ENCODE peak calls at places on chromosomes 13 and 19, in four cellular contexts. V is thoracic aorta, R is pancreas, M is neuronal stem cell. L is an unnamed sample.
A peak's percentile ranks its signal among the peaks of the same experiment; 100 is the strongest.

GRCh38 chr19:5154129-5154798 is 185.4 kb downstream of the KDM4B start:
- DNase-seq in V (no peak), R (no peak), M (no peak), L (no peak)

GRCh38 chr13:65783383-65783782 is 1446.8 kb downstream of the PCDH9 start:
- DNase-seq in M (no peak), R (no peak), V (no peak), L (no peak)

GRCh38 chr13:20006206-20006605 is 47.7 kb downstream of the ZMYM2 start:
- DNase-seq in M (no peak), R (no peak), V (no peak), L (no peak)

GRCh38 chr13:57925250-57925649 is 293.7 kb downstream of the PCDH17 start:
- DNase-seq in M (no peak), R (no peak), V (no peak), L (no peak)

GRCh38 chr19:10868872-10869547 is 2.3 kb upstream of the CARM1 start:
- DNase-seq in V (no peak), R (peak; percentile 48), M (no peak), L (no peak)

GRCh38 chr19:40771101-40771539 is 4.2 kb upstream of the MIA start:
- DNase-seq in M (no peak), R (no peak), V (no peak), L (no peak)

GRCh38 chr13:101291216-101291615 is 125.1 kb downstream of the NALCN start:
- DNase-seq in V (no peak), R (no peak), M (no peak), L (no peak)

GRCh38 chr19:19170053-19170945 is at the start of gene MEF2B:
- DNase-seq in V (no peak), M (peak; percentile 74), R (peak; percentile 70), L (no peak)

GRCh38 chr13:86826232-86826631 is 844.9 kb upstream of the SLITRK5 start:
- DNase-seq in M (no peak), R (no peak), V (no peak), L (no peak)

GRCh38 chr13:21075303-21076264 is 14.2 kb upstream of the LATS2 start:
- DNase-seq in R (no peak), V (no peak), M (no peak), L (no peak)

GRCh38 chr13:23254506-23254905 is 73.7 kb downstream of the SGCG start:
- DNase-seq in M (no peak), R (no peak), V (no peak), L (no peak)

GRCh38 chr13:105773887-105774538 is 761.4 kb downstream of the EFNB2 start:
- DNase-seq in R (peak; percentile 14), M (no peak), V (no peak), L (peak; percentile 56)

GRCh38 chr13:46698910-46699460 is 98.0 kb downstream of the ESD start:
- DNase-seq in R (no peak), M (no peak), V (no peak), L (no peak)

GRCh38 chr19:5138606-5139594 is 170.0 kb downstream of the KDM4B start:
- DNase-seq in M (no peak), R (peak; percentile 25), V (no peak), L (no peak)

GRCh38 chr13:80274643-80275042 is 66.3 kb downstream of the SPRY2 start:
- DNase-seq in M (no peak), V (no peak), R (no peak), L (no peak)

GRCh38 chr13:41587490-41587889 is 130.1 kb downstream of the RGCC start:
- DNase-seq in R (no peak), V (no peak), M (no peak), L (no peak)

GRCh38 chr19:18833849-18834643 is 2.3 kb downstream of the UPF1 start:
- DNase-seq in V (no peak), R (no peak), M (no peak), L (no peak)

GRCh38 chr13:46403851-46404731 is 17.0 kb upstream of the RUBCNL start:
- DNase-seq in M (no peak), R (no peak), V (no peak), L (no peak)

GRCh38 chr19:55342044-55342531 is 2.4 kb downstream of the KMT5C start:
- DNase-seq in V (no peak), M (no peak), R (no peak), L (no peak)

GRCh38 chr13:34967851-34968562 is 25.9 kb downstream of the NBEA start:
- DNase-seq in M (no peak), R (no peak), V (no peak), L (no peak)

GRCh38 chr13:59603646-59604045 is 560.1 kb downstream of the DIAPH3 start:
- DNase-seq in M (no peak), R (no peak), V (no peak), L (no peak)

GRCh38 chr19:56189785-56190184 is 7.8 kb downstream of the ZSCAN5B start:
- DNase-seq in R (no peak), V (no peak), M (no peak), L (no peak)

GRCh38 chr19:19444694-19445155 is 39.2 kb downstream of the GATAD2A start:
- DNase-seq in V (no peak), R (no peak), M (no peak), L (no peak)

GRCh38 chr13:31209172-31209818 is 9.5 kb downstream of the B3GLCT start:
- DNase-seq in V (no peak), M (no peak), R (no peak), L (no peak)

GRCh38 chr19:1266818-1267440 is 2.2 kb upstream of the CIRBP start:
- DNase-seq in V (no peak), R (peak; percentile 65), M (no peak), L (no peak)

GRCh38 chr13:100666124-100666523 is 8.5 kb downstream of the TMTC4 start:
- DNase-seq in R (no peak), V (no peak), M (no peak), L (no peak)

GRCh38 chr13:46544208-46544607 is 8.8 kb upstream of the LRCH1 start:
- DNase-seq in V (no peak), M (no peak), R (no peak), L (no peak)

GRCh38 chr19:33202546-33203507 is 8.7 kb downstream of the LRP3 start:
- DNase-seq in V (no peak), M (no peak), R (no peak), L (no peak)

GRCh38 chr19:39386557-39386956 is 4.3 kb downstream of the PAF1 start:
- DNase-seq in V (no peak), R (no peak), M (no peak), L (no peak)

GRCh38 chr19:39384839-39385568 is 5.9 kb downstream of the PAF1 start:
- DNase-seq in V (no peak), M (no peak), R (no peak), L (no peak)

GRCh38 chr19:39382991-39383828 is 7.7 kb downstream of the PAF1 start:
- DNase-seq in V (no peak), R (no peak), M (no peak), L (no peak)

GRCh38 chr19:39388657-39389056 is 2.2 kb downstream of the PAF1 start:
- DNase-seq in V (no peak), R (no peak), M (no peak), L (no peak)

DNA sequence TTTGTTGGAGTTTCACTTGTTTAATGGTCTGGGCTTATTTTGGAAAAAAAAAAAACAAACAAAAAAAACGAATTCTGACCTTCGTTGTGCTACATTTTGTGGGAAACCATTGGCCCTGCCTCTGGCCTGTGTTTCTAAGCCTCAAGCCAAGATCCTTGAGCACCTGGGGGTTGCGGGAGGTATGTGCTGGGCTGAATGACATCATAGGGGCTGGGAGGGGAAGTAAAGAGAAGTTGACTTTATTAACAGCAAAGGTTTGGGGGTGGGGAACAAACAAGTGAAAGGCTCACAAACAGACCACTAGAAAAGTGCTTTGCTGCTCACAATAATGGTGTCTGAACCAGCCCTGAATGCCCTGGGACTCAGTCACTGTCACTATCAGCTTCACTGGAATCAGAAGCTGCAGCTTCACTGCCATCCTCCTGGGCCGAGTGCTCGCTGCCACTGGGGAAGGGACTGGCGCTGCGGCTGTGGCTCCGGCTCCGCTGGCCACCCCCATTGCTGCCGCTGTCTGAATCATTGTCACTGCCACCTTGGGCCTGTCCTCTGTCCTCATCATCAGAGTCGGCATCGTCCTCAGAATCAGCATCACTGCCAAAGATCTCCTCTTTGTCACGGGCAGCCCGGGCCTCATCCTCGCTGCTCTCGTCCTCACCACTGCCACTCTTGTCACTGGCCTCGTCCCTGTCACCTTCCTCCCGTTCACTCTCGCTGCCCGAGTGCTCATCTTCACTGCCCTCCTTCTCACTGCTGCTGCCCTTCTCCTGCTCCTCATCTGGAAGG is 5.1 kb downstream of the PAF1 start:
- DNase-seq in V (no peak), R (no peak), M (no peak), L (no peak)
- H3K27ac ChIP-seq in V (no peak overlapping the region), R (no peak overlapping the region), M (no peak overlapping the region), L (no peak overlapping the region)

GRCh38 chr13:93814658-93815057 is 588.1 kb downstream of the GPC6 start:
- DNase-seq in M (no peak), V (no peak), R (no peak), L (no peak)

GRCh38 chr13:93805736-93806135 is 579.1 kb downstream of the GPC6 start:
- DNase-seq in R (no peak), M (peak; percentile 12), V (no peak), L (no peak)

DNA sequence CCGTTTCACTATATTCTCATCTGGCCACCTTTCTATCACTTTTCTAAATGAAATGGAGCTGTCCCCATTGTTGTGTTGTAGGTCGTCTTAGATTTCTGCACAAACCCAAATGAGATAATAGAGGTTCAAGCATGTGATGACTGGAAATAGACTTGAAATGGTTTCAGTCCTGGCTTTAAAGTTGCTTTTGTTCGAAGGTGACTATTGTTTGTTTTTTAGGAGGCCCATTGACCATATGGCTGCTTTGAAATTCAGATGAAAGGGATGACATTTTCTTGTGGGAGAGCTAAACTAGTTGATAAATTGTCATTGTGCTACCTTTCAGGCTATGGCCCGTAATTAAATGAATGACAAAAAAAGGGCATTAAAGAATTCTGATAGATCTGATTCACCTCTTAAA is 583.7 kb downstream of the GPC6 start:
- DNase-seq in R (no peak), V (no peak), M (no peak), L (no peak)
- H3K4me3 ChIP-seq in R (no peak overlapping the region), V (no peak overlapping the region), M (no peak overlapping the region), L (no peak overlapping the region)

DNA sequence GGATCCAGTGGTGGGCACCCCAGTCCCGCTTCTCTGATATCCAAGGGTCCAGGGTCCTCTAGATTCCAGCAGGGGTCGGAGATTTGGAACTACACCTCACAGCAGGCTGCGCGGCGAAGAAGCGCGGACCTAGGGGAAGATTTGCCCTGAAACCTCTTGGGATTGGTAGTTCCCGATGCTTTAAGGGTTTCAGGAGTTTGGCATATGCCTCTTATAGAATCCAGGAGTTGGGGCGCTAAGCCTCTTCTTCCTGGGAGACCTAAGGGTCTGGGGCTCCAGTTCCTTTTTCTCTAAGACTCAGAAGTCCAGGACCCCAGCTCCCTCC is 349 bp downstream of the BCL2L12 start:
- DNase-seq in V (no peak), R (no peak), M (no peak), L (no peak)
- H3K27ac ChIP-seq in V (peak overlapping the region; percentile 93), R (peak overlapping the region; percentile 91), M (no peak overlapping the region), L (peak overlapping the region; percentile 83)

DNA sequence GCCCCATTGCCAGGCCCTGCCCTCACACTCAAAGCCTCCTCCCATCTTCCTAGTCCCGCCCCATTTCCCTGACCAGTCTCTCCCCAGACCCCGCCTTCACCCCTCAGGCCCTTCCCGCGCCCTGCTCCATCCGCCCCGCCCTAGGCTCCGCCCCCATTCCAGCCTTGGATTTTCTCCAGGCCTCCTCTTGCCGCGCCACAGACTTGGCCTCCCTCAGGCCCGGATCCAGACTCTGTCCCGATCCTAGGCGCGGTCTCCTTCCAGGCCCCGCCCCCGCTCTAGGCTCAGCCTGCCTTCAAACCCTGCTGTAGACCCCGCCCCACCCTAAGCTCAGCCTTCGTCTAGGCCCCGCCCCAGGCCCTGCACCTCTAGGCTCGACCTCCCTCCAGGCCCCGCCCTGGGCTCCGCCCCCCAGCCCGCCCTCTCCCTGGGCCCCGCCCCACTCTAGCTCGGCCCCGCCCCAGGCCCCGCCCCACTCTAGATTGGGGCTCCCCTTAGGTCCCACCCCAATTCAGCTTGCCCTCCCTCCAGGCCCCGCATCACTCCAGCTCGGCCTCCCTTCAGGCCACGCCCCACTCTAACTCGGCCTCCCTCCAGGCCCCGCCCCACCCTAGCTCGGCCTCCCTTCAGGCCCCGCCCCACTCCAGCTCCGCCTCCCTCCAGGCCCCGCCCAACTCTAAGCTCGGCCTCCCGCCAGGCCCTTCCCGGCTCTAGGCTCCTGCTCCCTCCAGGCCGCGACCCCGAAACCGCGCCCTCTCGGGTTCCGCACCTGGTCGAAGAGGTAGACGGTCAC is 18.5 kb downstream of the LMTK3 start:
- DNase-seq in M (peak; percentile 95), V (peak; percentile 87), R (peak; percentile 98), L (peak; percentile 99)
- H3K4me3 ChIP-seq in M (peak overlapping the region; percentile 55), V (peak overlapping the region; percentile 70), R (no peak overlapping the region), L (peak overlapping the region; percentile 61)

L was measured in RWPE2.